ENCODE peak calls at places on chromosomes 6 and 20, in seven cellular contexts. I is OCI-LY7, Y is PC-3, K is heart right ventricle, M is stomach, Z is uterus, P is lower lobe of right lung. W is an unnamed sample. For H3K4me1, the result is how much of the 10 kb centered on the place peaks cover.

GRCh38 chr20:8535403-8536003 is 403.4 kb downstream of the PLCB1 start:
- DNase-seq in Z (no peak), Y (peak), P (no peak), M (no peak), I (peak), K (no peak), W (no peak)

GRCh38 chr6:53159558-53159957 is 10.9 kb upstream of the GCM1 start:
- DNase-seq in Y (peak), M (no peak), Z (no peak), P (no peak), K (no peak), I (no peak), W (no peak)

GRCh38 chr6:39684790-39685485 is 40.3 kb downstream of the KIF6 start:
- DNase-seq in M (no peak), P (no peak), K (no peak), Y (no peak), Z (no peak), I (no peak), W (no peak)

GRCh38 chr6:147479857-147480256 is 28.6 kb upstream of the SAMD5 start:
- DNase-seq in P (no peak), M (no peak), K (no peak), I (no peak), Y (peak), Z (no peak), W (no peak)

GRCh38 chr6:122116912-122117663 is 282.4 kb upstream of the HSF2 start:
- DNase-seq in I (no peak), K (no peak), Z (no peak), P (no peak), Y (no peak), M (peak), W (no peak)

GRCh38 chr6:25717856-25718740 is 36.4 kb upstream of the SLC17A4 start:
- DNase-seq in Y (peak), K (no peak), I (peak), P (no peak), M (no peak), Z (no peak), W (no peak)

GRCh38 chr20:13111249-13111911 is 102.6 kb downstream of the SPTLC3 start:
- DNase-seq in Z (no peak), P (no peak), M (no peak), K (no peak), Y (no peak), I (no peak), W (no peak)

GRCh38 chr20:2101057-2101934 is at the start of gene STK35:
- DNase-seq in Z (no peak), P (no peak), K (peak), I (peak), M (no peak), Y (peak), W (no peak)

GRCh38 chr6:132456700-132457143 is 55.4 kb upstream of the MOXD1 start:
- DNase-seq in I (no peak), Y (no peak), M (peak), K (peak), P (peak), Z (no peak), W (no peak)

GRCh38 chr6:163751032-163751525 is 336.6 kb downstream of the QKI start:
- DNase-seq in I (no peak), Y (no peak), M (no peak), K (no peak), P (peak), Z (no peak), W (no peak)

GRCh38 chr20:44848254-44849015 is 37.1 kb upstream of the YWHAB start:
- DNase-seq in Z (no peak), K (no peak), P (no peak), Y (peak), M (no peak), I (no peak), W (no peak)

GRCh38 chr6:160070831-160071230 is 50.8 kb upstream of the SLC22A1 start:
- DNase-seq in K (no peak), Z (no peak), M (no peak), I (no peak), Y (no peak), P (no peak), W (no peak)

GRCh38 chr6:108029226-108029921 is 45.2 kb downstream of the OSTM1 start:
- DNase-seq in Y (no peak), Z (no peak), K (no peak), I (no peak), P (no peak), M (no peak), W (no peak)

GRCh38 chr20:23078351-23078993 is 7.7 kb downstream of the CD93 start:
- DNase-seq in Y (no peak), K (no peak), I (no peak), P (no peak), M (no peak), Z (no peak), W (no peak)

GRCh38 chr20:36461600-36462439 is 79.5 kb upstream of the MYL9 start:
- DNase-seq in K (peak), Z (peak), I (peak), Y (peak), M (peak), P (peak), W (peak)

GRCh38 chr6:168048724-168049025 is 30.3 kb downstream of the FRMD1 start:
- DNase-seq in I (no peak), K (no peak), M (no peak), Z (no peak), P (no peak), Y (no peak), W (peak)

GRCh38 chr20:2914160-2914559 is 40.9 kb downstream of the PTPRA start:
- DNase-seq in I (peak), K (no peak), P (no peak), Y (peak), Z (no peak), M (no peak), W (no peak)

DNA sequence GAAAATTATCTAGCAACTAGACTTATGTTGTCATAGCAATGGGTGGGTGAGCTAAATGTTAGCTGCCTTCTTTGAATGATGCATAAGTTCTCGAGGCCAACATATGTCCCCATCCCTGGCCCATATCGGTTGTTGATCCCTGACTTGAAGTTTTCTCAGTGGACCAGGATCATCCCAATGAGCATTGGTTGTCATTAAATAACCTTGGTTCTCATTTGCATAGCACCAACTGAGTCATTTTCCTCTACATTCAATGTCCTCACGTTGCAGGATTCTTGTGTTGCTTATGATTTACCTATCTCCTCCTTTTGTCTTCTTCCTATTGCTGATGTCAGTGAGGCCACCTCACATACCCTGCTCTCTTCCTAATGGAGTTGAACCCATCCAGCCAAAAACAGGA is 12.1 kb upstream of the AHCY start:
- DNase-seq in Z (no peak), P (no peak), Y (no peak), I (no peak), M (no peak), K (no peak), W (no peak)
- H3K4me1 ChIP-seq in Z (under half), P (under half), Y (half or more), I (under half), M (under half), K (under half), W (under half)

GRCh38 chr6:118163609-118164008 is 256.5 kb downstream of the SLC35F1 start:
- DNase-seq in Y (no peak), I (no peak), K (no peak), Z (no peak), M (no peak), P (no peak), W (no peak)
- H3K4me1 ChIP-seq in Y (under half), I (under half), K (under half), Z (under half), M (under half), P (under half), W (under half)

GRCh38 chr6:134004714-134005113 is 47.7 kb downstream of the SLC2A12 start:
- DNase-seq in I (no peak), P (no peak), M (no peak), K (no peak), Z (no peak), Y (no peak), W (no peak)
- H3K4me1 ChIP-seq in I (under half), P (under half), M (under half), K (under half), Z (under half), Y (under half), W (under half)

GRCh38 chr6:36441307-36441894 is 1.3 kb downstream of the PXT1 start:
- DNase-seq in Y (peak), I (peak), Z (peak), P (peak), M (peak), K (peak), W (peak)
- H3K4me1 ChIP-seq in Y (under half), I (under half), Z (under half), P (under half), M (under half), K (under half), W (under half)

DNA sequence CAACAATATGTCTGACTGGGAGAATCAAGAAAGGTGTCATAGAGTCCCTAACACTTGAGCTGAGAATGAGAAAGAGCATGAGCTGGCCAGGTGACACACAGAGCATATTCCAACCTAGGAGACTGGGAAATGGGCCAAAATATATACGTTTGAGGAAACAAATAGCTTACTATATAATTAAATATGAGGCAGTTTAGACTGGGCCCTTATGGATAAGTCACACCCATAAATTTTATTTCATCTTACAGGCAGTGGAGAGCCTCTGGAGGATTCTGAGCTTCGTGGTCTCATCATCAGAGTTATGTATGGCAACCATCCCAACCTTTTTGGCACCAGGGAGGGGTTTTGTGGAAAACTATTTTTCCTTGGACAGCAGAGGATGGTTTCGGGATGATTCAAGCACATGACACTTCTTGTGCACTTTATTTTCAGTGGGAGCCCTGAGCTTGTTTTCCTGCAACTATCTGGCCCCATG is 12.9 kb upstream of the NQO2 start:
- DNase-seq in Z (peak), P (no peak), I (no peak), K (no peak), Y (peak), M (no peak), W (no peak)
- H3K4me1 ChIP-seq in Z (under half), P (under half), I (under half), K (under half), Y (half or more), M (under half), W (under half)

GRCh38 chr6:106186714-106187113 is 100.6 kb downstream of the PRDM1 start:
- DNase-seq in Y (no peak), P (no peak), M (no peak), K (no peak), I (no peak), Z (no peak), W (no peak)

GRCh38 chr6:106183430-106183829 is 97.3 kb downstream of the PRDM1 start:
- DNase-seq in K (no peak), P (no peak), Z (no peak), I (no peak), M (no peak), Y (no peak), W (no peak)

GRCh38 chr6:106186172-106186571 is 100.0 kb downstream of the PRDM1 start:
- DNase-seq in P (no peak), I (no peak), Z (no peak), M (no peak), Y (no peak), K (no peak), W (no peak)

GRCh38 chr6:106185626-106186025 is 99.5 kb downstream of the PRDM1 start:
- DNase-seq in Z (no peak), K (no peak), M (no peak), Y (no peak), P (no peak), I (no peak), W (no peak)

GRCh38 chr6:106184629-106185028 is 98.5 kb downstream of the PRDM1 start:
- DNase-seq in Y (no peak), I (no peak), P (no peak), Z (no peak), K (no peak), M (no peak), W (no peak)
- H3K4me1 ChIP-seq in Y (under half), I (under half), P (under half), Z (under half), K (under half), M (under half), W (under half)

GRCh38 chr20:59385461-59385860 is 85.0 kb downstream of the EDN3 start:
- DNase-seq in I (no peak), M (no peak), Y (no peak), K (no peak), P (no peak), Z (no peak), W (no peak)

GRCh38 chr20:59385038-59385437 is 84.6 kb downstream of the EDN3 start:
- DNase-seq in I (no peak), P (no peak), M (no peak), Z (no peak), Y (no peak), K (no peak), W (no peak)

GRCh38 chr20:59381658-59382057 is 81.2 kb downstream of the EDN3 start:
- DNase-seq in I (no peak), P (no peak), K (no peak), Z (no peak), M (no peak), Y (no peak), W (no peak)

GRCh38 chr20:59382326-59382725 is 81.9 kb downstream of the EDN3 start:
- DNase-seq in I (no peak), K (no peak), P (no peak), Z (no peak), Y (no peak), M (no peak), W (no peak)

GRCh38 chr20:59382907-59383306 is 82.5 kb downstream of the EDN3 start:
- DNase-seq in K (no peak), P (no peak), M (no peak), I (no peak), Y (no peak), Z (no peak), W (no peak)
- H3K4me1 ChIP-seq in K (under half), P (under half), M (under half), I (under half), Y (under half), Z (under half), W (under half)

W was measured in aorta.